ENCODE peak calls at places on chromosomes 16 and 17, in six cellular contexts. One of them, this sample, is unnamed.

GRCh38 chr16:30665830-30666190 is 7.6 kb downstream of the FBRS start:
- DNase-seq in GM12878: no peak
- DNase-seq in MM.1S: no peak
- DNase-seq in stomach: no peak
- DNase-seq in mammary epithelial cell: no peak
- DNase-seq in GM23338: no peak
- DNase-seq in this sample: no peak

GRCh38 chr17:21078056-21078825 is 35.4 kb upstream of the USP22 start:
- DNase-seq in GM12878: no peak
- DNase-seq in MM.1S: no peak
- DNase-seq in stomach: no peak
- DNase-seq in mammary epithelial cell: no peak
- DNase-seq in GM23338: no peak
- DNase-seq in this sample: no peak

GRCh38 chr17:77928519-77929179 is 29.9 kb upstream of the TNRC6C start:
- DNase-seq in GM12878: no peak
- DNase-seq in MM.1S: no peak
- DNase-seq in stomach: no peak
- DNase-seq in mammary epithelial cell: no peak
- DNase-seq in GM23338: no peak
- DNase-seq in this sample: no peak

GRCh38 chr16:19169081-19169639 is 1.1 kb downstream of the SYT17 start:
- DNase-seq in GM12878: no peak
- DNase-seq in MM.1S: no peak
- DNase-seq in stomach: no peak
- DNase-seq in mammary epithelial cell: no peak
- DNase-seq in GM23338: peak
- DNase-seq in this sample: no peak

GRCh38 chr16:66894948-66895696 is 14.8 kb downstream of the PDP2 start:
- DNase-seq in GM12878: no peak
- DNase-seq in MM.1S: peak
- DNase-seq in stomach: peak
- DNase-seq in mammary epithelial cell: peak
- DNase-seq in GM23338: peak
- DNase-seq in this sample: peak

GRCh38 chr16:26598061-26598460 is 468.7 kb upstream of the C16orf82 start:
- DNase-seq in GM12878: no peak
- DNase-seq in MM.1S: no peak
- DNase-seq in stomach: no peak
- DNase-seq in mammary epithelial cell: no peak
- DNase-seq in GM23338: no peak
- DNase-seq in this sample: no peak

GRCh38 chr16:29985271-29985811 is 10.1 kb downstream of the HIRIP3 start:
- DNase-seq in GM12878: no peak
- DNase-seq in MM.1S: no peak
- DNase-seq in stomach: no peak
- DNase-seq in mammary epithelial cell: no peak
- DNase-seq in GM23338: no peak
- DNase-seq in this sample: no peak

GRCh38 chr16:21033707-21034106 is 116.9 kb downstream of the DNAH3 start:
- DNase-seq in GM12878: no peak
- DNase-seq in MM.1S: no peak
- DNase-seq in stomach: no peak
- DNase-seq in mammary epithelial cell: no peak
- DNase-seq in GM23338: no peak
- DNase-seq in this sample: no peak

GRCh38 chr16:3992297-3993051 is 112.0 kb upstream of the CREBBP start:
- DNase-seq in GM12878: no peak
- DNase-seq in MM.1S: no peak
- DNase-seq in stomach: no peak
- DNase-seq in mammary epithelial cell: no peak
- DNase-seq in GM23338: peak
- DNase-seq in this sample: no peak

GRCh38 chr16:65991149-65991701 is 375.3 kb upstream of the CDH5 start:
- DNase-seq in GM12878: no peak
- DNase-seq in MM.1S: no peak
- DNase-seq in stomach: no peak
- DNase-seq in mammary epithelial cell: no peak
- DNase-seq in GM23338: peak
- DNase-seq in this sample: no peak

DNA sequence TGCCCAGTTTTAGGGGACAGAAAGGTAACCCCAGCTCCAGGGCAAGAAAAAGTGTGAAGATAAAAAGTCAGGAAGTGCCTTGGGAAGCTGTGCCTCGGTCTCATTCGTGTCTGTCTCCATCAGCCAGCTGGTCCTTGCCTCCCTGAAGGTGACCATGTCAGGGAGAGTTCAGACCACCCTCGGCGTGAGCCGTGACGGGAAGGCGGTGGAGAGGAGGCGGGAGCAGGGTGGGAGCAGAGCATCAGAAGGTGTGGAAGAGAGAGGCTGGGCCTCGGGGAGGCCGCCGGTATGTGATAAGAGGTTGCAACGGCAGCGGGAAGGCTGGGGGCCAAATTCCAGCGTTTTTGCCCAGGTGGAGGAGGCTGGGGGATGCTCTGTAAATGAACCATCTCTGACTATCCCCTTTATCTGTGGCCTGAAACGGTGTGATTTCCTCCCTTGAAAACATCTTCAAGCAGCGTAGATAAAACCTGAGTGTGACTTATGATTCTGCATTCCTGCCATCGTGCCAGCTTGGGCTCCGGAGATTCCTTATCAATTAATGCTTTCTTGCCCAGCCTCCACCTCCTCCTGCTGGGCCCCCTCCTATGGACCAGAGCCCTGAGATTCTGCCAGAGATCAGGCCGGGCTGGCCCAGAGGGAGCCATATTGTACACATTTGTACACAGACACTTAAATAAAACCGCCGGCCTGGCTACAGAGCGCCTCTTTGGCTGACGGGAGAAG is 251.8 kb downstream of the IRF8 start:
- DNase-seq in GM12878: no peak
- DNase-seq in MM.1S: no peak
- DNase-seq in stomach: no peak
- DNase-seq in mammary epithelial cell: no peak
- DNase-seq in GM23338: no peak
- DNase-seq in this sample: no peak
- H3K4me3 ChIP-seq in GM12878: no peak
- H3K4me3 ChIP-seq in MM.1S: no peak
- H3K4me3 ChIP-seq in stomach: peak
- H3K4me3 ChIP-seq in mammary epithelial cell: no peak
- H3K4me3 ChIP-seq in GM23338: no peak
- H3K4me3 ChIP-seq in this sample: no peak

DNA sequence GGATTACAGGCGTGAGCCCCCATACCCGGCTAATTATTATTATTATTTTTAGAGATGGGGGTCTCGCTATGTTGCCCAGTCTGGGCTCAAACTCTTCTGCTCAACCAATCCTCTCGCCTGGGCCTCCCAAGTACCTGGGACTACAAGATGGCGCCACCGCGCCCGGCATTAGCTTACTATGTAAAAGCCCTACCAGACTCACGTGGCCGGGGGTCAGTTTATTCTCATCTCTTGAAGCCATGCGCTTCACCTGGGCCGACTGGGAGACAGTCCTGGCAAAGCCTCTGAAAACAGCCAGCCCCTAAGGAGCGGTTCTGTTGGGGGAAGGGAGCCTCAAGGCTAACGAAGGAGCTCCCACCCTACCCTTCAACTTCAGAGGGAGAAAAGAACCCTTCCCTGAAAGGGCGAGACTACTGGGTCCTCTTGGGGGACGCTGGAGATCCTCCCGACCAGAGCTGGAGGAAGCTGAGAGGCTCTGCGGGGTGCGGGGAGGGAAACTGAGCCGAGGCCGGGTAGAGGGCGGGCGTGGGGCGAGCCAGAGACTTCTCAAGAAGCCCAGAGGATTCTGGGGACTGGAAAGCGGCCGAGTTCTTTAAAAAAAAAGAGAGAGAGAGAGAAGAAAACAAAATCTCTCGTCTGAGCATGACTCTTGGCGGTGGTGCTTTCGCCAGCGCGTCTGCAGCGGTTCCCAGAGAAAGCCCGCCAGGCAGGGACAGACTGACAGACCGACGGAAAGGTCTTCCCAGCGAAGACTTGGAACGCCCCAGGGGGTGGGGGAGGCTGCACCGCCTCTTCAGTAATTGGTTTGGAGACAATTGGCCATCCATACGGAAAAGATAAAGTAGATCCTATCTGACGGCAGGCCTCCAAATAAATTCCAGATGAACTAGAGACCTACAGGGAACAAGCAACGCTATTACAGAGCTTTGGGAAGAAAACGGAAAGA is 5.6 kb upstream of the TUBG2 start:
- DNase-seq in GM12878: no peak
- DNase-seq in MM.1S: no peak
- DNase-seq in stomach: no peak
- DNase-seq in mammary epithelial cell: no peak
- DNase-seq in GM23338: peak
- DNase-seq in this sample: no peak
- H3K4me3 ChIP-seq in GM12878: no peak
- H3K4me3 ChIP-seq in MM.1S: no peak
- H3K4me3 ChIP-seq in stomach: peak
- H3K4me3 ChIP-seq in mammary epithelial cell: no peak
- H3K4me3 ChIP-seq in GM23338: peak
- H3K4me3 ChIP-seq in this sample: no peak

DNA sequence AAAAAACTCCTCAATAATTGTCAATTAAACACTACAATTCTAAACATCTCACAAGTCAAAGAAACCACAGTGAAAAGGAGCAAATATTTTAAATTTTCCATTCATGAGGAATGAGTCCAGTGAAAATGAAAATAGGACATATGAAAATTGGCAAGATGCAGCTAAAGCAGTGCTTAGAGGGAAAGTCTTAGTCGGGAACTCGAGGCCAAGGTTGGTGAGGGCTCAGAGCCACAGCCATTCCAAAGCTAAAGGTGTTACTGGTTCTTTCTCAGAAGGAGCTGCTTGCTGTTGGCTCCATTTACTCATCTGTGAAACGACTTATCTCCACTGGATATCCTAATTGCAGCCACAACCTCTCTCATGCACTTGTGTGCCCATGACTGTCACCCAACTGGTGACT is 6.5 kb downstream of the SLC38A8 start:
- DNase-seq in GM12878: no peak
- DNase-seq in MM.1S: no peak
- DNase-seq in stomach: no peak
- DNase-seq in mammary epithelial cell: no peak
- DNase-seq in GM23338: no peak
- DNase-seq in this sample: no peak
- H3K4me3 ChIP-seq in GM12878: no peak
- H3K4me3 ChIP-seq in MM.1S: no peak
- H3K4me3 ChIP-seq in stomach: no peak
- H3K4me3 ChIP-seq in mammary epithelial cell: no peak
- H3K4me3 ChIP-seq in GM23338: no peak
- H3K4me3 ChIP-seq in this sample: no peak

DNA sequence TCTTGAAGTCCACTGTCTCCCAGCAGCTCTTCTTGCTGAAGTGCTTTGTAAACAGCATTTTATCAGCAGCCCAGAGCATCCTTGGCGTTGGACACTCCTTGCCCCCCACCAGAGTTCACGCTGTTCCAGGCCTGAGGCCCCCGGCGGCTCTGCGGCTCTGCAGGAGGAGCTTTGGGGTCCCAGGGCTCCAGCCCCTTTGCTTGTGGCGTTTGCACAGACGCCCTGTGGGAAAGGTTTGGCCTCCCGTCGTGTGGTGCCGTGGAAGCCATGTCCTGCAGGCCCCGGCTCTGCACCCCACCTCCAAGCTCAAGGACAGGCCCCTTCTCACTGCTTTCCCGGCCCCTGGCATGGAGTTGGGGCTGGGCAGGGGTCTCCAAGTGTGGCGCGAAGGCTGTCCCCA is 14.1 kb downstream of the METRNL start:
- DNase-seq in GM12878: no peak
- DNase-seq in MM.1S: no peak
- DNase-seq in stomach: no peak
- DNase-seq in mammary epithelial cell: no peak
- DNase-seq in GM23338: no peak
- DNase-seq in this sample: no peak
- H3K4me3 ChIP-seq in GM12878: no peak
- H3K4me3 ChIP-seq in MM.1S: no peak
- H3K4me3 ChIP-seq in stomach: no peak
- H3K4me3 ChIP-seq in mammary epithelial cell: no peak
- H3K4me3 ChIP-seq in GM23338: no peak
- H3K4me3 ChIP-seq in this sample: no peak

GRCh38 chr17:76493505-76494167 is 7.6 kb downstream of the RHBDF2 start:
- DNase-seq in GM12878: no peak
- DNase-seq in MM.1S: peak
- DNase-seq in stomach: peak
- DNase-seq in mammary epithelial cell: no peak
- DNase-seq in GM23338: no peak
- DNase-seq in this sample: peak
- H3K4me3 ChIP-seq in GM12878: peak
- H3K4me3 ChIP-seq in MM.1S: peak
- H3K4me3 ChIP-seq in stomach: peak
- H3K4me3 ChIP-seq in mammary epithelial cell: no peak
- H3K4me3 ChIP-seq in GM23338: no peak
- H3K4me3 ChIP-seq in this sample: peak

GRCh38 chr16:83953796-83954576 is 946 bp downstream of the OSGIN1 start:
- DNase-seq in GM12878: no peak
- DNase-seq in MM.1S: peak
- DNase-seq in stomach: no peak
- DNase-seq in mammary epithelial cell: peak
- DNase-seq in GM23338: peak
- DNase-seq in this sample: peak
- H3K4me3 ChIP-seq in GM12878: no peak
- H3K4me3 ChIP-seq in MM.1S: peak
- H3K4me3 ChIP-seq in stomach: peak
- H3K4me3 ChIP-seq in mammary epithelial cell: peak
- H3K4me3 ChIP-seq in GM23338: no peak
- H3K4me3 ChIP-seq in this sample: no peak

This sample was measured in OCI-LY7.